ENCODE peak calls at places on chromosomes 6 and 20, in ten cellular contexts. A is AG04450, R is astrocyte of the spinal cord, W is CD14-positive monocyte, G is HFFc6, E is lower lobe of right lung, N is cardiac muscle cell, U is HCT116, I is fibroblast of the aortic adventitia, X is cardiac fibroblast. S is an unnamed sample.

GRCh38 chr20:18632196-18632789 is 44.4 kb downstream of the DTD1 start:
- DNase-seq in W (peak), E (peak), G (peak), U (peak), X (peak), I (peak), N (peak), R (peak), A (peak), S (peak)

GRCh38 chr20:38132910-38133501 is 32.1 kb downstream of the TGM2 start:
- DNase-seq in A (no peak), R (no peak), X (no peak), W (no peak), G (no peak), N (no peak), E (peak), I (no peak), U (no peak), S (no peak)

GRCh38 chr6:73722318-73723060 is 26.5 kb downstream of the CD109 start:
- DNase-seq in G (peak), W (peak), A (peak), N (peak), X (peak), I (peak), E (no peak), U (no peak), R (peak), S (peak)

GRCh38 chr6:125300992-125301434 is 754 bp downstream of the HDDC2 start:
- DNase-seq in R (peak), A (no peak), U (no peak), N (peak), I (peak), E (no peak), X (peak), G (peak), W (no peak), S (peak)

GRCh38 chr6:39389372-39389767 is 66.9 kb upstream of the KCNK16 start:
- DNase-seq in X (peak), W (no peak), E (no peak), U (no peak), G (no peak), A (no peak), N (peak), R (no peak), I (peak), S (peak)

GRCh38 chr6:49906511-49906910 is 40.2 kb upstream of the CRISP1 start:
- DNase-seq in X (no peak), A (no peak), N (no peak), U (no peak), E (no peak), R (no peak), I (no peak), G (no peak), W (no peak), S (no peak)

GRCh38 chr6:10014561-10014960 is 400.3 kb downstream of the TFAP2A start:
- DNase-seq in X (no peak), I (no peak), W (no peak), N (no peak), U (no peak), A (peak), E (no peak), R (peak), G (peak), S (peak)

GRCh38 chr6:27286141-27286540 is 25.9 kb downstream of the POM121L2 start:
- DNase-seq in G (no peak), A (no peak), W (no peak), N (no peak), I (no peak), E (no peak), X (no peak), R (no peak), U (no peak), S (no peak)

GRCh38 chr20:44247131-44247571 is at the start of gene GDAP1L1:
- DNase-seq in G (no peak), N (no peak), W (no peak), I (no peak), A (no peak), R (no peak), U (no peak), X (no peak), E (no peak), S (no peak)

GRCh38 chr6:138527376-138528092 is 28.2 kb upstream of the NHSL1 start:
- DNase-seq in X (no peak), U (no peak), A (no peak), R (peak), I (peak), G (no peak), W (no peak), E (no peak), N (no peak), S (no peak)

GRCh38 chr6:35185302-35185681 is 28.5 kb upstream of the SCUBE3 start:
- DNase-seq in U (no peak), I (peak), N (peak), G (peak), R (peak), A (no peak), W (no peak), E (peak), X (peak), S (peak)

GRCh38 chr20:62156592-62157386 is 13.2 kb downstream of the SS18L1 start:
- DNase-seq in W (peak), I (peak), R (peak), A (no peak), X (peak), E (peak), N (peak), U (peak), G (no peak), S (peak)

GRCh38 chr20:10673831-10674683 is at the start of gene JAG1:
- DNase-seq in G (peak), E (peak), N (peak), I (peak), R (peak), W (peak), X (peak), A (peak), U (peak), S (peak)

GRCh38 chr6:89281779-89282246 is 33.3 kb downstream of the GABRR2 start:
- DNase-seq in R (peak), U (peak), X (peak), W (peak), E (peak), A (no peak), I (peak), N (peak), G (peak), S (peak)
- TF ChIP-seq CTCF in R (peak), U (peak), X (peak), W (peak), E (peak), A (peak), I (peak), N (peak), G (peak), S (peak)

GRCh38 chr6:5729813-5730212 is 276.9 kb downstream of the NRN1 start:
- DNase-seq in E (no peak), I (no peak), R (no peak), N (no peak), X (no peak), A (no peak), G (no peak), U (no peak), W (no peak), S (no peak)
- TF ChIP-seq CTCF in E (no peak), I (no peak), R (peak), N (no peak), X (no peak), A (no peak), G (no peak), U (no peak), W (no peak), S (no peak)

DNA sequence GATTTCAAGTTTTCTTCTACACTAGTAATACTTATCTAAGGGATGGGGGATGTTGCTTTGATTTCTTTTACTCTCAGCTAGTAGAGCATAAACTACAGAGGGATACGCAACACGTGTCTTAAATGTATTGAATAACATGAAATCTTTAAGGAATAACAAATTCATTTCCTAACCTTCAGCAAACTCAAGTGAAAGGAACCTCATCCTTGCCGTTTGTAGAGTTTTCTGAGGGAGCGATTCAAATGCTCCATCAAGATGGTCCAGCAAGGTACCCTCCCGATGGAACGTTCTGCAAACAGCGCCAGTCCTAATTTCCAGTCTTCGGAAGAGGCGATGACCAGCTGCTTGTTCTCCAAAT is 95.4 kb upstream of the RIN2 start:
- DNase-seq in N (no peak), A (no peak), X (no peak), R (no peak), G (no peak), U (no peak), I (no peak), E (no peak), W (no peak), S (no peak)
- TF ChIP-seq CTCF in N (no peak), A (no peak), X (no peak), R (no peak), G (no peak), U (no peak), I (no peak), E (peak), W (peak), S (no peak)

GRCh38 chr6:80449756-80450155 is 343.3 kb downstream of the BCKDHB start:
- DNase-seq in U (no peak), X (peak), W (no peak), G (no peak), R (no peak), I (peak), E (no peak), N (no peak), A (no peak), S (no peak)
- TF ChIP-seq CTCF in U (no peak), X (no peak), W (no peak), G (no peak), R (no peak), I (no peak), E (no peak), N (no peak), A (no peak), S (no peak)

GRCh38 chr6:31719001-31719400 is 2.5 kb downstream of the LY6G6C start:
- DNase-seq in A (no peak), W (no peak), G (no peak), I (no peak), N (no peak), E (no peak), X (no peak), R (no peak), U (no peak), S (no peak)
- TF ChIP-seq CTCF in A (no peak), W (no peak), G (no peak), I (no peak), N (no peak), E (no peak), X (no peak), R (no peak), U (no peak), S (no peak)

GRCh38 chr6:55528624-55529023 is 50.4 kb downstream of the HMGCLL1 start:
- DNase-seq in X (peak), A (peak), I (peak), W (no peak), N (peak), G (peak), R (peak), E (no peak), U (peak), S (peak)
- TF ChIP-seq CTCF in X (peak), A (peak), I (peak), W (no peak), N (peak), G (peak), R (peak), E (peak), U (peak), S (peak)

DNA sequence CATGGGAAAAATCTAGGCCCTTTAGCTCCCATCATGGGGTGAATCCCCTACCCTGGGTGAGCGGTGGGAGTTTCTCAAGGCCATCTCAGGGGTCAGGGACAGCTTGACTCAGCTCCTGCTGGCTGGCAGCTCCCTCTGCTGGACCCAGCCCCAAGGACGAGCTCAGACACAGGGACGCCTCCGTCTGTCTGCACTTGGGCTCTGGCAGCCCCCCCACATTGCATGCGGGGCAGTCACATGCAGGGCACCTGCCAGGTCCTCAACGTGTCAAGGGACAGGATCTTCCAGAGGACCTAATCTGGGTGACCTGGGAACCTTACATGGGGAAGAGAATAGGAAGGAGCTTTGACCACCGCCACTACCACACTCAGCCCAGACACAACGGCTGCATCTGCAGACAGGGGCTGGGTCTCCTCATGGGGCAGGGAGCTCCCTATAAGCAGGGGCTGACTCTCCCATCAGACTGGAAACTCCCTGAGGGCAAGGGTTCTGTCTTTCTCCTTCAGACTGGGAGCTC is 173.4 kb downstream of the MRPL14 start:
- DNase-seq in A (no peak), R (no peak), G (no peak), U (no peak), W (peak), E (no peak), N (peak), X (peak), I (no peak), S (no peak)
- TF ChIP-seq CTCF in A (peak), R (peak), G (peak), U (peak), W (no peak), E (no peak), N (peak), X (peak), I (peak), S (peak)

S was measured in epithelial cell of esophagus.